ENCODE peak calls at places on chromosomes 13 and 19, in nine cellular contexts. M is CD4-positive, alpha-beta T cell; U is stimulated activated CD4-positive, alpha-beta T cell treated with anti-CD3 and anti-CD28 coated beads, Interleukin-4, amount 100 ng/mL, for 24 hours; I is OCI-LY7; T is stomach; X is activated CD4-positive, alpha-beta T cell treated with anti-CD3 and anti-CD28 coated beads, Interleukin-2, amount 10 ng/mL, durations not matched to agents 7 days and 5 days; O is nucleus accumbens; S is stimulated activated CD8-positive, alpha-beta memory T cell treated with anti-CD3 and anti-CD28 coated beads, Interleukin-12 subunit alpha, Interleukin-12 subunit beta, amount 100 ng/mL, for 1 hour; Y is hepatic stellate cell. H is an unnamed sample.

GRCh38 chr13:40271511-40271910 is 394.9 kb downstream of the FOXO1 start:
- DNase-seq in I (peak), U (no peak), O (peak), Y (no peak), S (no peak), X (no peak), T (no peak), M (no peak), H (peak)

GRCh38 chr13:20422362-20422761 is 103.3 kb downstream of the CRYL1 start:
- DNase-seq in U (no peak), T (no peak), Y (no peak), S (no peak), M (no peak), X (no peak), O (no peak), I (no peak), H (no peak)

GRCh38 chr13:87667686-87668085 is 3.5 kb upstream of the SLITRK5 start:
- DNase-seq in T (no peak), O (no peak), M (no peak), I (no peak), S (no peak), Y (no peak), X (no peak), U (no peak), H (no peak)

GRCh38 chr19:57599761-57600383 is at the start of gene ZNF530:
- DNase-seq in O (peak), S (peak), M (peak), T (peak), X (peak), Y (peak), U (peak), I (peak), H (peak)

GRCh38 chr13:28611021-28611420 is 47.9 kb upstream of the POMP start:
- DNase-seq in M (no peak), O (no peak), S (no peak), U (no peak), Y (no peak), I (no peak), T (no peak), X (no peak), H (peak)

GRCh38 chr19:39212377-39212742 is 8.3 kb upstream of the SYCN start:
- DNase-seq in U (peak), M (peak), X (peak), T (peak), I (peak), O (no peak), Y (no peak), S (peak), H (peak)

GRCh38 chr13:28741080-28741479 is 22.3 kb upstream of the SLC46A3 start:
- DNase-seq in O (no peak), I (no peak), X (no peak), T (no peak), S (no peak), Y (no peak), U (no peak), M (no peak), H (peak)

GRCh38 chr13:73335938-73336337 is 277.1 kb downstream of the KLF5 start:
- DNase-seq in X (no peak), T (no peak), S (no peak), M (no peak), Y (no peak), I (no peak), U (no peak), O (no peak), H (no peak)

GRCh38 chr19:41357746-41358145 is 4.0 kb upstream of the TGFB1 start:
- DNase-seq in O (no peak), S (no peak), X (no peak), T (no peak), I (no peak), U (no peak), M (no peak), Y (no peak), H (no peak)

GRCh38 chr13:113759525-113760137 is 605 bp downstream of the TMEM255B start:
- DNase-seq in X (no peak), T (peak), Y (peak), O (no peak), S (no peak), M (no peak), I (no peak), U (no peak), H (no peak)

GRCh38 chr19:32339988-32340874 is 5.2 kb upstream of the ZNF507 start:
- DNase-seq in S (peak), I (peak), X (peak), T (peak), U (peak), O (peak), Y (peak), M (peak), H (peak)

GRCh38 chr19:38111898-38112297 is 112.1 kb downstream of the DPF1 start:
- DNase-seq in S (no peak), X (no peak), U (no peak), M (no peak), T (no peak), I (no peak), O (no peak), Y (no peak), H (no peak)

GRCh38 chr13:110832531-110832930 is 82.3 kb downstream of the ANKRD10 start:
- DNase-seq in T (no peak), X (no peak), I (no peak), O (no peak), Y (no peak), M (no peak), U (no peak), S (no peak), H (no peak)

GRCh38 chr13:42275506-42275905 is 3.6 kb downstream of the AKAP11 start:
- DNase-seq in X (no peak), T (no peak), O (no peak), M (no peak), U (peak), Y (no peak), S (no peak), I (peak), H (peak)

GRCh38 chr13:64928704-64929499 is 2301.2 kb downstream of the PCDH9 start:
- DNase-seq in O (no peak), M (no peak), I (no peak), U (no peak), Y (peak), T (no peak), S (no peak), X (no peak), H (peak)

GRCh38 chr13:40170091-40170490 is 496.4 kb downstream of the FOXO1 start:
- DNase-seq in X (no peak), S (no peak), O (no peak), M (no peak), Y (no peak), T (no peak), I (no peak), U (no peak), H (no peak)

GRCh38 chr19:7923295-7924191 is 2.4 kb downstream of the CTXN1 start:
- DNase-seq in S (no peak), I (no peak), Y (no peak), T (no peak), M (no peak), O (peak), X (no peak), U (no peak), H (no peak)

GRCh38 chr19:36245210-36246005 is 30.5 kb downstream of the ZNF146 start:
- DNase-seq in U (no peak), O (peak), I (no peak), M (no peak), Y (no peak), X (no peak), T (no peak), S (no peak), H (no peak)